ENCODE peak calls at places on chromosomes 13 and 19, in six cellular contexts. U, L, C, I, Q and N are unnamed samples.

GRCh38 chr13:37492061-37492460 is 106.5 kb downstream of the POSTN start:
- DNase-seq in Q (no peak), C (no peak), I (no peak), U (no peak), L (no peak), N (no peak)

GRCh38 chr13:36965767-36966166 is 33.4 kb downstream of the ALG5 start:
- DNase-seq in I (peak), U (no peak), L (no peak), Q (no peak), C (no peak), N (peak)

GRCh38 chr19:35995655-35995993 is 636 bp downstream of the SDHAF1 start:
- DNase-seq in C (no peak), Q (peak), L (no peak), I (peak), U (peak), N (peak)

GRCh38 chr19:6752257-6753177 is 13.0 kb downstream of the TRIP10 start:
- DNase-seq in U (peak), L (no peak), Q (peak), C (no peak), I (no peak), N (no peak)

GRCh38 chr13:97231118-97231831 is 9.1 kb downstream of the MBNL2 start:
- DNase-seq in U (no peak), Q (no peak), I (no peak), C (no peak), L (no peak), N (no peak)

GRCh38 chr19:52664461-52664860 is 26.3 kb upstream of the ZNF83 start:
- DNase-seq in Q (no peak), C (no peak), I (no peak), U (no peak), L (no peak), N (no peak)

GRCh38 chr13:28609936-28610335 is 49.0 kb upstream of the POMP start:
- DNase-seq in Q (no peak), U (no peak), C (no peak), I (peak), L (no peak), N (peak)

GRCh38 chr13:113342820-113343691 is 20.9 kb downstream of the GRTP1 start:
- DNase-seq in Q (no peak), I (no peak), C (no peak), L (no peak), U (no peak), N (no peak)

GRCh38 chr13:32164622-32165268 is 133.2 kb downstream of the FRY start:
- DNase-seq in I (peak), Q (peak), U (no peak), C (no peak), L (no peak), N (peak)

GRCh38 chr19:44050740-44051653 is 839 bp upstream of the ZNF223 start:
- DNase-seq in L (peak), U (peak), C (peak), Q (no peak), I (no peak), N (no peak)

GRCh38 chr13:105462981-105463380 is 1072.5 kb downstream of the EFNB2 start:
- DNase-seq in L (no peak), U (no peak), Q (no peak), I (peak), C (no peak), N (no peak)

GRCh38 chr19:46043519-46043918 is 2.7 kb upstream of the IGFL4 start:
- DNase-seq in C (no peak), U (no peak), L (no peak), Q (no peak), I (no peak), N (no peak)

GRCh38 chr19:1986357-1987162 is 29.0 kb downstream of the BTBD2 start:
- DNase-seq in Q (no peak), U (no peak), C (no peak), I (no peak), L (no peak), N (no peak)

GRCh38 chr19:15304140-15304705 is 28.1 kb downstream of the BRD4 start:
- DNase-seq in I (no peak), U (no peak), C (no peak), L (no peak), Q (peak), N (peak)

GRCh38 chr13:72495681-72496080 is 231.7 kb downstream of the MZT1 start:
- DNase-seq in Q (no peak), C (no peak), I (no peak), L (no peak), U (no peak), N (no peak)

GRCh38 chr13:65679240-65679639 is 1550.9 kb downstream of the PCDH9 start:
- DNase-seq in I (peak), C (no peak), L (no peak), Q (no peak), U (no peak), N (peak)

GRCh38 chr19:2546128-2547032 is 70.5 kb downstream of the GADD45B start:
- DNase-seq in I (peak), C (peak), L (peak), U (peak), Q (peak), N (peak)

DNA sequence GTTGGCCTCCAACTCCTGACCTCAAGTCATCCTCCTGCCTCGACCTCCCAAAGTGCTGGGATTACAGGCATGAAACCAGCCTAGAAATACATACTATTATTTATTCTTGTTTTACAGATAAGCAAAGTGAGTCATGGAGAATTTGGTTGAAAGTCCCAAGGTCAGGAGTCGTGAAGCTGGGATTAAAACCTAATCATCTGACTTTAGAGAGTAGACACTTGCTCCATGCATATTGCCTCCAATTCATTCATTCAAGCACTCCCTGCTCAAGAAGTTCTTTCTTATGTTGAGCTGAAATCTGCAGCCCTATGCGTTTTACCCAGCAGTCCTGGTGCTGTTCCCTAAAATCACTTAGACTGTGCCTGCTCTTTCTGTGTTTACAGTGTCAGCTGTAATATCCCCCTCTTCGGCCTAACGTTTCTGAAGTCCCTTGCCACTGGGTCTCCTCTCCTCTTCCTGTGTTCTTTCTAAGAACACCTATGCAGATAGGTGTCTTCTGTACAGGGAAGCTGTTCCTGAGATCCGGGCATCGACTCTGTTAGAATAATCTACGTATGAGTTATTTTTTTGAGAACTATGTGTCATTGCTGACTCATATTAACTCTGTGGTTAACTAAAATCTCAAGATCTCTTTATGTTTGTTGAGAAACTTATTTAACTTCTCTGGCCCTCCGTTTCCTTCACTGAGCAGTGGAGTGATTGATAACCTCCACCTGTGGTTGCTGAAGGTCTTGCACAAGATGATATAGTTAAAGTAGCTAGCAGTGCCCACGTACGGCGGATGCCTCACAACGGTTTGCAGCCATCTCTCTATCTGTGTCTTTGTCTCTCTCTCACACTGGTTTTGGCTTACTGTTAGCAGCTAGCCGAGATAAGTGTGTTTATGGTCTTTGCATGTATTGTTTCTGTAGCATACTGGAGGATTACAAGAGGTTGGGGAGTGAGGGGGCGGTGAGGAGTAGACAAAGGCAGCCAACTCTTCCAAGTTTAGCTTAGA is 4.6 kb downstream of the ALOX5AP start:
- DNase-seq in L (peak), U (no peak), C (no peak), Q (no peak), I (peak), N (peak)
- TF ChIP-seq CTCF in L (no peak), U (no peak), C (no peak), Q (no peak), I (no peak), N (no peak)

DNA sequence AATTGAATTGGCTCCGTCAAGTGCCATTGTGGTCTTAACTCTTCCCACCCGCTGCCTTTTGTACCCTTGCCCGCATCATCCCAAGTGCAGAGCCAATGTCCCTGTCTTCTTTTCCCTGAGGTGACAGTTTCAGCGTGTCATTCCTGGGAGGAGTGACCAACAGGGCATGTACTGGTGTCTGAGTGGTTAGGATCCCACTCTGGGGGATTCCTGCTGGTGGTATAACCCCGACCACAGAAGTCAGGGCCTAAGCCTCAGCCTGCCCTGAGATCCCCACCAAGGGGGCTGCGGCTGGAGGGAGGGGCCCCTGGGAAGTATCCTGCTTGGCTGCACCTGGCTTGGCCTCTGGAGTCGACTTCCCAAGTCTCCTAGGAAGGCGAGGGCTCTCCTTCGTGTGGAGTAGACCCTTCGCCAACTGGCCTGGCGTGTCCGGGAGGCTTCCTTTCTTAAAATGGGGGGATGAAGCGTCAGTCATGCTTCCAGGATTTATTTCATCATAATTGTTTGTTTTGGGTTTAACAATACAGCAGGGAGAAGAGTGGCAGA is 40.6 kb downstream of the NFIX start:
- DNase-seq in I (no peak), C (no peak), Q (no peak), L (no peak), U (no peak), N (no peak)
- H3K4me3 ChIP-seq in I (no peak), C (no peak), Q (no peak), L (no peak), U (no peak), N (no peak)

DNA sequence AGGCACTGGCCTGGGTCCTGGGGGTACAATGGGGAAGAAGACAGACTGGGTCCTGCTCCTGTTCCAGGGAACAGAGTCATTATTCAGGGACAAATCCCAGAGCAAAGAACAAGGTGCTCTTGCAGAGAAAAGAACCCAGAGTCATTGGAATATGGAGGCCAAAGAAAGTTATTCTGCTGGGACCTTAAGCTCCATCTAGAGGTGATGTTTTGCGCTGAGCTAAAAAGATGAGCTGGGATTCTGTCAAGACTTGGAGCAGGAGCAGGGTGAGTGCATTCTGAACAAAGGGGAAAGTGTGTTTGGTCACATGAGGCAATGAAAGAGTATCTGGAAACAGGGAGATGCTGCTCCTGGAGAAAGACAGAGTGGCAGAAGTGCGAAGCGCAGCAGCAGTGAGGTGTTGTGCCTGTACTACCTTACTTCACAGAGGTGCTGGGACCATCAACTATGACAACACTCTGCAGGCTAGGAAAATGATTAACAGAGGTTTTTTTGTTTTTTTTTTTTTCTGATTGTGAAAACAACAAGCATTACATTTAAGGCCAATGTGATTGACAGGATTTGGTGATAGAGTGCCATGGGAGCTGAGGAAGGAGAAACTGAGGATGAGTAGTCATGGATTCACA is 95.3 kb upstream of the TNFSF11 start:
- DNase-seq in L (no peak), U (no peak), I (peak), Q (peak), C (no peak), N (peak)
- TF ChIP-seq CTCF in L (no peak), U (no peak), I (peak), Q (peak), C (no peak), N (peak)

DNA sequence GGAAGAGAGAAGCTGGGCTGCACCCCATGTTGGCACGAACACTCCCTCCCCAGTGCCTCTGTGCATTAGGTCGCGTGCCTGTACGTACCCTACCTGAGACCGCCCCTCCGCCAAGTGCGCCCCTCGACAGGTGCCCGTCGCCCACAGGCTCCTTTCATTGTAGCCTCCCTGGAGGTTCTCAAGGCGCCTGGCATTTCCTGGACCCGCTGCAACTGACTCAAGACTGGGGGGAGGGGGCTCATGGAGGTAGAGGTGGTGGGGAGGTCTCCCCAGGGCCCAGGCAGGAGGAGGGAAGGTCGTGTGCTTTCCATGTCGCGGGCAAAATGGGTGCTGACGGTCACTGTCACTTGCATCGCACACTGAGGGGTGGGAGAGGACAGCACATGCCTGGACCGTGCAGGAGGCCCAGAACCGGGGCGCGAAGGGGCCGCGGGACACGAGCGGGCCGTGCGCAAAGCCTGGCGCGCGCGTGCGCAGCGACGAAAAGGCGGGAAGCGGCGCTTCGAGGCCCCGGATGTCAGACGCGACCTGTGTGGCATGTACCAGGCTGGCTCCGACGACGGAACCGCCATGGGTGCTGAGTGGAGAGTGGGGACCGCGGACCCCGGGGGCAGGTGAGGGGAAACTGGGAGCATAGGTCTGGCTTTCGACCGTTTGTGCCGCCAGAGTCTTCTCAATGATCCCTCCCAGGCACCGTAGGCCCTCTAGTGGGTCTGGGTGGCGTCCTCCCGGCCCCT is 16.5 kb downstream of the NFIX start:
- DNase-seq in U (no peak), L (no peak), I (no peak), Q (no peak), C (no peak), N (no peak)
- H3K4me3 ChIP-seq in U (no peak), L (no peak), I (no peak), Q (no peak), C (peak), N (no peak)

GRCh38 chr13:25771641-25772478 is 280.0 kb downstream of the SHISA2 start:
- DNase-seq in Q (no peak), U (no peak), L (no peak), I (peak), C (no peak), N (no peak)
- TF ChIP-seq CTCF in Q (no peak), U (no peak), L (no peak), I (no peak), C (no peak), N (no peak)

GRCh38 chr13:109243311-109243951 is 543.0 kb downstream of the IRS2 start:
- DNase-seq in L (no peak), U (no peak), I (peak), C (no peak), Q (peak), N (peak)
- H3K4me3 ChIP-seq in L (no peak), U (no peak), I (peak), C (no peak), Q (no peak), N (no peak)

GRCh38 chr13:38582133-38582532 is 104.7 kb upstream of the FREM2 start:
- DNase-seq in Q (peak), I (peak), L (no peak), U (no peak), C (no peak), N (peak)
- TF ChIP-seq CTCF in Q (peak), I (peak), L (no peak), U (no peak), C (no peak), N (peak)